ENCODE peak calls at places on chromosomes 5 and 9, in four cellular contexts. One of them, this sample, is unnamed.

GRCh38 chr5:141349917-141350619 is at the start of gene PCDHGB1:
- DNase-seq in HepG2: peak; percentile 75
- DNase-seq in K562: peak; percentile 75
- DNase-seq in HCT116: no peak
- DNase-seq in this sample: no peak

GRCh38 chr5:162837161-162837560 is 600.2 kb upstream of the CCNG1 start:
- DNase-seq in HepG2: no peak
- DNase-seq in HCT116: no peak
- DNase-seq in K562: no peak
- DNase-seq in this sample: no peak

GRCh38 chr5:78992136-78992535 is 7.0 kb upstream of the ARSB start:
- DNase-seq in HepG2: no peak
- DNase-seq in HCT116: no peak
- DNase-seq in K562: no peak
- DNase-seq in this sample: no peak

GRCh38 chr9:128142061-128142460 is 7.2 kb upstream of the LCN2 start:
- DNase-seq in K562: no peak
- DNase-seq in HCT116: no peak
- DNase-seq in HepG2: no peak
- DNase-seq in this sample: no peak

GRCh38 chr5:109876941-109877669 is 187.4 kb downstream of the MAN2A1 start:
- DNase-seq in HepG2: no peak
- DNase-seq in HCT116: no peak
- DNase-seq in K562: no peak
- DNase-seq in this sample: no peak

GRCh38 chr5:23013395-23013994 is 160.4 kb upstream of the CDH12 start:
- DNase-seq in HCT116: no peak
- DNase-seq in HepG2: no peak
- DNase-seq in K562: no peak
- DNase-seq in this sample: no peak

GRCh38 chr9:3980771-3981170 is 319.1 kb downstream of the GLIS3 start:
- DNase-seq in K562: no peak
- DNase-seq in HCT116: no peak
- DNase-seq in HepG2: no peak
- DNase-seq in this sample: no peak

GRCh38 chr9:96061293-96061987 is 185.9 kb downstream of the ERCC6L2 start:
- DNase-seq in HCT116: peak; percentile 10
- DNase-seq in HepG2: peak; percentile 21
- DNase-seq in K562: peak; percentile 43
- DNase-seq in this sample: no peak

GRCh38 chr5:101915559-101915958 is 380.5 kb downstream of the SLCO4C1 start:
- DNase-seq in HepG2: no peak
- DNase-seq in K562: no peak
- DNase-seq in HCT116: no peak
- DNase-seq in this sample: no peak

GRCh38 chr9:93248373-93248772 is 64.4 kb downstream of the WNK2 start:
- DNase-seq in HCT116: no peak
- DNase-seq in HepG2: no peak
- DNase-seq in K562: no peak
- DNase-seq in this sample: no peak

GRCh38 chr5:80245986-80246781 is 9.7 kb downstream of the SERINC5 start:
- DNase-seq in K562: no peak
- DNase-seq in HCT116: no peak
- DNase-seq in HepG2: peak; percentile 69
- DNase-seq in this sample: no peak
- H3K4me1 ChIP-seq in K562: peaks cover 21% of the 10 kb centered on the region
- H3K4me1 ChIP-seq in HCT116: peaks cover 33% of the 10 kb centered on the region
- H3K4me1 ChIP-seq in HepG2: peaks cover 60% of the 10 kb centered on the region
- H3K4me1 ChIP-seq in this sample: peaks cover 31% of the 10 kb centered on the region

GRCh38 chr5:1329111-1329579 is 15.8 kb downstream of the CLPTM1L start:
- DNase-seq in HepG2: no peak
- DNase-seq in HCT116: no peak
- DNase-seq in K562: no peak
- DNase-seq in this sample: no peak
- TF ChIP-seq TCF7L2 in HepG2: no peak
- TF ChIP-seq TCF7L2 in HCT116: no peak
- TF ChIP-seq TCF7L2 in K562: no peak
- TF ChIP-seq TCF7L2 in this sample: no peak

DNA sequence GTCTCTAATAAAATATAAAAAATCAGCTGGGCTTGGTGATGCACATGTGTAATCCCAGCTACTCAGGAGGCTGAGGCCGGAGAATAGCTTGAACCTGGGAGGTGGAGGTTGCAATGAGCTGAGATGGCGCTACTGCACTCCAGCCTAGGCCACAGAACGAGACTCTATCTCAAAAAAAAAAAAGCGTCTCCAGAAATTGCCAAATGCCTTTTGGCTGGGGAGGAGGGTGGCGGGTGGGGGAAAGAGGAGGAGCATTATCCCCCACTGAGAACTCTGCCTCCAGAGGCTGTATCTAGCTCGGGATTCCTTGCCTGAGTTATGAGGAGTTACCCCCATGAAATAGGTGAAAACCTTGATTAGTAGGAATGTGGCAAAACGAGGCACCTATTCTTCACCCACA is 4.8 kb downstream of the ROPN1L start:
- DNase-seq in K562: peak; percentile 30
- DNase-seq in HCT116: no peak
- DNase-seq in HepG2: no peak
- DNase-seq in this sample: no peak
- H3K4me1 ChIP-seq in K562: peaks cover 6% of the 10 kb centered on the region
- H3K4me1 ChIP-seq in HCT116: no peaks in the 10 kb centered on the region
- H3K4me1 ChIP-seq in HepG2: peaks cover 13% of the 10 kb centered on the region
- H3K4me1 ChIP-seq in this sample: peaks cover 3% of the 10 kb centered on the region

DNA sequence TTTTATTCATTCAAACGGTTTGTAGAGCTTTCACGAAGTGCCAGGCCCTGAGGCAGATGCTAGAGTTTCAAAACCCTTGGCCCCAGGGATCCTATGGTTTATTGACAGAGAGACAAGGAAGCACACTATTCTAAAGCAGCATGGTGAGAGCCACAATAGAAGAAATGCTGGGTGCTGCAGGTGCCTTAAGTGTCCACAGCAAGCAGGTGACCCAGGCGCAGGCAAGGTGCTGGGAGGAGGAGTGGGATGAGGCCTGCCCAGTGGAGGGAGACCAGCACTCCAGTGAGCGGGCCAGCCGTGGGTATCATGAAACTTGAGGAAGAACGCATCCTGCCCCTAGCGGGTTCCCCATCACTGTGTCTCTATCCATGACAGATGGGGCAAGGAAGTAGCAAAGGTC is 71.0 kb downstream of the OSMR start:
- DNase-seq in K562: no peak
- DNase-seq in HepG2: no peak
- DNase-seq in HCT116: no peak
- DNase-seq in this sample: no peak
- TF ChIP-seq TCF7L2 in K562: no peak
- TF ChIP-seq TCF7L2 in HepG2: no peak
- TF ChIP-seq TCF7L2 in HCT116: no peak
- TF ChIP-seq TCF7L2 in this sample: no peak

GRCh38 chr5:39260095-39260494 is 40.7 kb upstream of the FYB1 start:
- DNase-seq in HepG2: no peak
- DNase-seq in K562: no peak
- DNase-seq in HCT116: no peak
- DNase-seq in this sample: no peak
- H3K4me1 ChIP-seq in HepG2: peaks cover 24% of the 10 kb centered on the region
- H3K4me1 ChIP-seq in K562: no peaks in the 10 kb centered on the region
- H3K4me1 ChIP-seq in HCT116: no peaks in the 10 kb centered on the region
- H3K4me1 ChIP-seq in this sample: no peaks in the 10 kb centered on the region